ENCODE peak calls at places on chromosomes 3 and 15, in five cellular contexts. One of them, this sample, is unnamed.
A peak's percentile ranks its signal among the peaks of the same experiment; 100 is the strongest.

GRCh38 chr3:53346922-53347260 is 452 bp downstream of the DCP1A start:
- DNase-seq in epithelial cell of esophagus: no peak
- DNase-seq in T-helper 9 cell: no peak
- DNase-seq in mesothelial cell of epicardium: no peak
- DNase-seq in ascending aorta: no peak
- DNase-seq in this sample: no peak

GRCh38 chr3:134754768-134755559 is 40.1 kb upstream of the EPHB1 start:
- DNase-seq in epithelial cell of esophagus: peak; percentile 52
- DNase-seq in T-helper 9 cell: no peak
- DNase-seq in ascending aorta: no peak
- DNase-seq in mesothelial cell of epicardium: no peak
- DNase-seq in this sample: no peak

GRCh38 chr15:86231864-86232801 is 152.5 kb downstream of the AGBL1 start:
- DNase-seq in mesothelial cell of epicardium: peak; percentile 49
- DNase-seq in ascending aorta: no peak
- DNase-seq in T-helper 9 cell: peak; percentile 18
- DNase-seq in epithelial cell of esophagus: peak; percentile 62
- DNase-seq in this sample: no peak

GRCh38 chr15:99738047-99738847 is 5.0 kb upstream of the LYSMD4 start:
- DNase-seq in epithelial cell of esophagus: no peak
- DNase-seq in mesothelial cell of epicardium: no peak
- DNase-seq in T-helper 9 cell: no peak
- DNase-seq in ascending aorta: no peak
- DNase-seq in this sample: no peak

GRCh38 chr15:91196768-91197167 is 96.7 kb downstream of the SV2B start:
- DNase-seq in T-helper 9 cell: no peak
- DNase-seq in epithelial cell of esophagus: no peak
- DNase-seq in ascending aorta: no peak
- DNase-seq in mesothelial cell of epicardium: no peak
- DNase-seq in this sample: no peak

GRCh38 chr3:64121750-64122311 is 98.5 kb upstream of the PSMD6 start:
- DNase-seq in ascending aorta: no peak
- DNase-seq in T-helper 9 cell: no peak
- DNase-seq in epithelial cell of esophagus: no peak
- DNase-seq in mesothelial cell of epicardium: no peak
- DNase-seq in this sample: no peak

GRCh38 chr15:93019971-93020370 is 69.0 kb downstream of the RGMA start:
- DNase-seq in ascending aorta: peak; percentile 50
- DNase-seq in mesothelial cell of epicardium: no peak
- DNase-seq in epithelial cell of esophagus: no peak
- DNase-seq in T-helper 9 cell: no peak
- DNase-seq in this sample: no peak

GRCh38 chr3:154430014-154430413 is at the start of gene GPR149:
- DNase-seq in epithelial cell of esophagus: peak; percentile 49
- DNase-seq in ascending aorta: no peak
- DNase-seq in mesothelial cell of epicardium: no peak
- DNase-seq in T-helper 9 cell: no peak
- DNase-seq in this sample: no peak

GRCh38 chr3:26280517-26280916 is 342.1 kb upstream of the LRRC3B start:
- DNase-seq in T-helper 9 cell: no peak
- DNase-seq in mesothelial cell of epicardium: no peak
- DNase-seq in ascending aorta: no peak
- DNase-seq in epithelial cell of esophagus: peak; percentile 3
- DNase-seq in this sample: no peak

GRCh38 chr3:76724075-76724474 is 315.8 kb upstream of the ROBO2 start:
- DNase-seq in epithelial cell of esophagus: no peak
- DNase-seq in T-helper 9 cell: no peak
- DNase-seq in ascending aorta: no peak
- DNase-seq in mesothelial cell of epicardium: no peak
- DNase-seq in this sample: no peak

GRCh38 chr3:170470063-170471006 is 51.7 kb downstream of the CLDN11 start:
- DNase-seq in T-helper 9 cell: no peak
- DNase-seq in mesothelial cell of epicardium: no peak
- DNase-seq in ascending aorta: no peak
- DNase-seq in epithelial cell of esophagus: no peak
- DNase-seq in this sample: no peak

GRCh38 chr3:120355486-120355885 is 6.3 kb upstream of the LRRC58 start:
- DNase-seq in mesothelial cell of epicardium: no peak
- DNase-seq in T-helper 9 cell: no peak
- DNase-seq in ascending aorta: no peak
- DNase-seq in epithelial cell of esophagus: no peak
- DNase-seq in this sample: no peak

GRCh38 chr3:179544981-179545645 is 17.6 kb upstream of the ACTL6A start:
- DNase-seq in mesothelial cell of epicardium: no peak
- DNase-seq in T-helper 9 cell: no peak
- DNase-seq in epithelial cell of esophagus: peak; percentile 87
- DNase-seq in ascending aorta: no peak
- DNase-seq in this sample: no peak

GRCh38 chr3:12984023-12984823 is 89.0 kb downstream of the IQSEC1 start:
- DNase-seq in ascending aorta: peak; percentile 90
- DNase-seq in epithelial cell of esophagus: peak; percentile 80
- DNase-seq in mesothelial cell of epicardium: peak; percentile 63
- DNase-seq in T-helper 9 cell: no peak
- DNase-seq in this sample: no peak

GRCh38 chr15:59410448-59410896 is 27.5 kb upstream of the FAM81A start:
- DNase-seq in T-helper 9 cell: no peak
- DNase-seq in epithelial cell of esophagus: no peak
- DNase-seq in ascending aorta: no peak
- DNase-seq in mesothelial cell of epicardium: no peak
- DNase-seq in this sample: no peak

GRCh38 chr15:66388576-66388975 is 1.9 kb downstream of the MAP2K1 start:
- DNase-seq in epithelial cell of esophagus: no peak
- DNase-seq in ascending aorta: no peak
- DNase-seq in mesothelial cell of epicardium: no peak
- DNase-seq in T-helper 9 cell: no peak
- DNase-seq in this sample: no peak

GRCh38 chr3:185796431-185797107 is 28.3 kb downstream of the IGF2BP2 start:
- DNase-seq in epithelial cell of esophagus: peak; percentile 97
- DNase-seq in mesothelial cell of epicardium: no peak
- DNase-seq in ascending aorta: no peak
- DNase-seq in T-helper 9 cell: no peak
- DNase-seq in this sample: no peak

GRCh38 chr3:27186013-27186412 is 183.2 kb downstream of the NEK10 start:
- DNase-seq in mesothelial cell of epicardium: no peak
- DNase-seq in epithelial cell of esophagus: no peak
- DNase-seq in ascending aorta: no peak
- DNase-seq in T-helper 9 cell: no peak
- DNase-seq in this sample: no peak

GRCh38 chr3:72299823-72300222 is 514.9 kb upstream of the PROK2 start:
- DNase-seq in epithelial cell of esophagus: peak; percentile 71
- DNase-seq in T-helper 9 cell: no peak
- DNase-seq in ascending aorta: no peak
- DNase-seq in mesothelial cell of epicardium: no peak
- DNase-seq in this sample: no peak

GRCh38 chr15:89016549-89017041 is 71.7 kb upstream of the ABHD2 start:
- DNase-seq in mesothelial cell of epicardium: no peak
- DNase-seq in epithelial cell of esophagus: peak; percentile 87
- DNase-seq in T-helper 9 cell: no peak
- DNase-seq in ascending aorta: peak; percentile 90
- DNase-seq in this sample: no peak

GRCh38 chr15:40240619-40241304 is 1.9 kb downstream of the PAK6 start:
- DNase-seq in mesothelial cell of epicardium: no peak
- DNase-seq in ascending aorta: no peak
- DNase-seq in T-helper 9 cell: no peak
- DNase-seq in epithelial cell of esophagus: peak; percentile 55
- DNase-seq in this sample: peak; percentile 55

GRCh38 chr15:38622317-38622716 is 57.7 kb upstream of the RASGRP1 start:
- DNase-seq in epithelial cell of esophagus: no peak
- DNase-seq in T-helper 9 cell: no peak
- DNase-seq in ascending aorta: no peak
- DNase-seq in mesothelial cell of epicardium: no peak
- DNase-seq in this sample: no peak

GRCh38 chr3:65231544-65231943 is 543.7 kb upstream of the ADAMTS9 start:
- DNase-seq in T-helper 9 cell: no peak
- DNase-seq in epithelial cell of esophagus: no peak
- DNase-seq in mesothelial cell of epicardium: no peak
- DNase-seq in ascending aorta: no peak
- DNase-seq in this sample: no peak

GRCh38 chr3:172181936-172182708 is 142.7 kb downstream of the FNDC3B start:
- DNase-seq in epithelial cell of esophagus: peak; percentile 34
- DNase-seq in ascending aorta: no peak
- DNase-seq in T-helper 9 cell: no peak
- DNase-seq in mesothelial cell of epicardium: no peak
- DNase-seq in this sample: no peak

GRCh38 chr15:58518626-58519025 is 86.8 kb downstream of the LIPC start:
- DNase-seq in mesothelial cell of epicardium: no peak
- DNase-seq in T-helper 9 cell: no peak
- DNase-seq in ascending aorta: no peak
- DNase-seq in epithelial cell of esophagus: no peak
- DNase-seq in this sample: no peak

GRCh38 chr3:171347017-171347979 is 112.9 kb downstream of the TNIK start:
- DNase-seq in mesothelial cell of epicardium: no peak
- DNase-seq in ascending aorta: no peak
- DNase-seq in T-helper 9 cell: no peak
- DNase-seq in epithelial cell of esophagus: peak; percentile 60
- DNase-seq in this sample: no peak

GRCh38 chr3:56629044-56629443 is 54.0 kb downstream of the TASOR start:
- DNase-seq in ascending aorta: no peak
- DNase-seq in epithelial cell of esophagus: no peak
- DNase-seq in mesothelial cell of epicardium: no peak
- DNase-seq in T-helper 9 cell: no peak
- DNase-seq in this sample: no peak

GRCh38 chr3:16885948-16886683 is 1.4 kb downstream of the PLCL2 start:
- DNase-seq in ascending aorta: no peak
- DNase-seq in epithelial cell of esophagus: no peak
- DNase-seq in mesothelial cell of epicardium: no peak
- DNase-seq in T-helper 9 cell: no peak
- DNase-seq in this sample: no peak

GRCh38 chr3:180215866-180216265 is 179.1 kb upstream of the PEX5L start:
- DNase-seq in ascending aorta: no peak
- DNase-seq in epithelial cell of esophagus: no peak
- DNase-seq in T-helper 9 cell: no peak
- DNase-seq in mesothelial cell of epicardium: no peak
- DNase-seq in this sample: no peak

GRCh38 chr3:113194747-113195400 is 16.5 kb upstream of the BOC start:
- DNase-seq in epithelial cell of esophagus: no peak
- DNase-seq in ascending aorta: no peak
- DNase-seq in mesothelial cell of epicardium: no peak
- DNase-seq in T-helper 9 cell: no peak
- DNase-seq in this sample: no peak

GRCh38 chr15:81258455-81258854 is 61.8 kb downstream of the IL16 start:
- DNase-seq in ascending aorta: no peak
- DNase-seq in epithelial cell of esophagus: no peak
- DNase-seq in mesothelial cell of epicardium: no peak
- DNase-seq in T-helper 9 cell: no peak
- DNase-seq in this sample: peak; percentile 31

GRCh38 chr3:148957586-148957985 is 33.8 kb upstream of the GYG1 start:
- DNase-seq in epithelial cell of esophagus: no peak
- DNase-seq in T-helper 9 cell: no peak
- DNase-seq in ascending aorta: no peak
- DNase-seq in mesothelial cell of epicardium: no peak
- DNase-seq in this sample: no peak

GRCh38 chr15:96296264-96296663 is 34.2 kb upstream of the NR2F2 start:
- DNase-seq in mesothelial cell of epicardium: no peak
- DNase-seq in ascending aorta: no peak
- DNase-seq in T-helper 9 cell: no peak
- DNase-seq in epithelial cell of esophagus: peak; percentile 84
- DNase-seq in this sample: no peak

GRCh38 chr3:16309558-16309957 is 44.5 kb downstream of the OXNAD1 start:
- DNase-seq in mesothelial cell of epicardium: no peak
- DNase-seq in epithelial cell of esophagus: peak; percentile 79
- DNase-seq in ascending aorta: no peak
- DNase-seq in T-helper 9 cell: peak; percentile 32
- DNase-seq in this sample: no peak

GRCh38 chr3:60803156-60803555 is 448.1 kb downstream of the FHIT start:
- DNase-seq in mesothelial cell of epicardium: no peak
- DNase-seq in T-helper 9 cell: no peak
- DNase-seq in epithelial cell of esophagus: no peak
- DNase-seq in ascending aorta: no peak
- DNase-seq in this sample: no peak

This sample was measured in suprapubic skin.